ENCODE peak calls at places on chromosomes 4 and X, in five cellular contexts. One of them, this sample, is unnamed.

GRCh38 chrX:9912341-9912740 is 54.8 kb upstream of the CLDN34 start:
- DNase-seq in mucosa of gallbladder: no peak
- DNase-seq in activated T-cell treated with anti-CD3 and anti-CD28 coated beads for 1 hour: no peak
- DNase-seq in sciatic nerve: no peak
- DNase-seq in activated CD8-positive, alpha-beta T cell treated with anti-CD3 and anti-CD28 coated beads, Interleukin-2, amount 10 ng/mL, durations not matched to agents 7 days and 5 days: no peak
- DNase-seq in this sample: no peak

GRCh38 chr4:153409924-153410501 is 56.1 kb upstream of the TMEM131L start:
- DNase-seq in activated CD8-positive, alpha-beta T cell treated with anti-CD3 and anti-CD28 coated beads, Interleukin-2, amount 10 ng/mL, durations not matched to agents 7 days and 5 days: no peak
- DNase-seq in mucosa of gallbladder: no peak
- DNase-seq in sciatic nerve: no peak
- DNase-seq in activated T-cell treated with anti-CD3 and anti-CD28 coated beads for 1 hour: no peak
- DNase-seq in this sample: no peak

GRCh38 chr4:147984778-147985138 is 252.9 kb downstream of the ARHGAP10 start:
- DNase-seq in activated T-cell treated with anti-CD3 and anti-CD28 coated beads for 1 hour: no peak
- DNase-seq in sciatic nerve: no peak
- DNase-seq in activated CD8-positive, alpha-beta T cell treated with anti-CD3 and anti-CD28 coated beads, Interleukin-2, amount 10 ng/mL, durations not matched to agents 7 days and 5 days: no peak
- DNase-seq in mucosa of gallbladder: no peak
- DNase-seq in this sample: no peak

GRCh38 chr4:18664051-18664450 is 642.5 kb upstream of the LCORL start:
- DNase-seq in activated T-cell treated with anti-CD3 and anti-CD28 coated beads for 1 hour: no peak
- DNase-seq in mucosa of gallbladder: no peak
- DNase-seq in sciatic nerve: no peak
- DNase-seq in activated CD8-positive, alpha-beta T cell treated with anti-CD3 and anti-CD28 coated beads, Interleukin-2, amount 10 ng/mL, durations not matched to agents 7 days and 5 days: no peak
- DNase-seq in this sample: no peak

GRCh38 chrX:7218321-7219152 is 70.6 kb upstream of the PUDP start:
- DNase-seq in activated CD8-positive, alpha-beta T cell treated with anti-CD3 and anti-CD28 coated beads, Interleukin-2, amount 10 ng/mL, durations not matched to agents 7 days and 5 days: no peak
- DNase-seq in sciatic nerve: no peak
- DNase-seq in activated T-cell treated with anti-CD3 and anti-CD28 coated beads for 1 hour: no peak
- DNase-seq in mucosa of gallbladder: no peak
- DNase-seq in this sample: no peak

GRCh38 chrX:11558972-11559371 is 106.7 kb downstream of the ARHGAP6 start:
- DNase-seq in mucosa of gallbladder: no peak
- DNase-seq in activated T-cell treated with anti-CD3 and anti-CD28 coated beads for 1 hour: peak
- DNase-seq in sciatic nerve: no peak
- DNase-seq in activated CD8-positive, alpha-beta T cell treated with anti-CD3 and anti-CD28 coated beads, Interleukin-2, amount 10 ng/mL, durations not matched to agents 7 days and 5 days: peak
- DNase-seq in this sample: no peak

GRCh38 chr4:27616166-27616565 is 755.5 kb downstream of the STIM2 start:
- DNase-seq in mucosa of gallbladder: no peak
- DNase-seq in sciatic nerve: no peak
- DNase-seq in activated T-cell treated with anti-CD3 and anti-CD28 coated beads for 1 hour: no peak
- DNase-seq in activated CD8-positive, alpha-beta T cell treated with anti-CD3 and anti-CD28 coated beads, Interleukin-2, amount 10 ng/mL, durations not matched to agents 7 days and 5 days: no peak
- DNase-seq in this sample: no peak

GRCh38 chr4:122806981-122807679 is 19.5 kb upstream of the FGF2 start:
- DNase-seq in sciatic nerve: no peak
- DNase-seq in activated CD8-positive, alpha-beta T cell treated with anti-CD3 and anti-CD28 coated beads, Interleukin-2, amount 10 ng/mL, durations not matched to agents 7 days and 5 days: no peak
- DNase-seq in mucosa of gallbladder: no peak
- DNase-seq in activated T-cell treated with anti-CD3 and anti-CD28 coated beads for 1 hour: no peak
- DNase-seq in this sample: no peak

GRCh38 chr4:39469429-39470077 is 10.7 kb downstream of the LIAS start:
- DNase-seq in activated CD8-positive, alpha-beta T cell treated with anti-CD3 and anti-CD28 coated beads, Interleukin-2, amount 10 ng/mL, durations not matched to agents 7 days and 5 days: peak
- DNase-seq in activated T-cell treated with anti-CD3 and anti-CD28 coated beads for 1 hour: no peak
- DNase-seq in mucosa of gallbladder: peak
- DNase-seq in sciatic nerve: no peak
- DNase-seq in this sample: peak